ENCODE peak calls at places on chromosomes 5 and 9, in five cellular contexts. P is foreskin melanocyte; G is adrenal gland; Q is lung; O is activated CD4-positive, alpha-beta T cell treated with anti-CD3 and anti-CD28 coated beads for 24 hours. H is an unnamed sample.

GRCh38 chr9:18296702-18297531 is 177.0 kb upstream of the ADAMTSL1 start:
- DNase-seq in G (no peak), O (no peak), Q (no peak), P (peak; percentile 33), H (no peak)

GRCh38 chr5:14231156-14231555 is 88.0 kb downstream of the TRIO start:
- DNase-seq in O (no peak), P (no peak), G (no peak), Q (no peak), H (no peak)

GRCh38 chr9:23771746-23772145 is 54.3 kb downstream of the ELAVL2 start:
- DNase-seq in Q (no peak), P (no peak), O (no peak), G (no peak), H (no peak)

GRCh38 chr9:120680161-120680560 is 34.1 kb downstream of the MEGF9 start:
- DNase-seq in G (no peak), O (no peak), Q (no peak), P (no peak), H (no peak)

GRCh38 chr5:173451651-173452050 is 123.4 kb upstream of the STC2 start:
- DNase-seq in Q (no peak), G (no peak), P (no peak), O (no peak), H (no peak)

GRCh38 chr5:169576181-169576598 is 7.4 kb upstream of the SPDL1 start:
- DNase-seq in G (peak; percentile 24), O (no peak), Q (no peak), P (no peak), H (no peak)

GRCh38 chr5:43313854-43314457 is 744 bp upstream of the HMGCS1 start:
- DNase-seq in Q (no peak), O (no peak), G (no peak), P (no peak), H (no peak)

GRCh38 chr5:139646111-139646510 is 2.0 kb upstream of the CXXC5 start:
- DNase-seq in O (no peak), P (no peak), Q (no peak), G (peak; percentile 11), H (no peak)

GRCh38 chr5:160539431-160539830 is 117.8 kb downstream of the PTTG1 start:
- DNase-seq in Q (no peak), P (no peak), O (peak; percentile 45), G (no peak), H (no peak)

GRCh38 chr5:167643616-167644015 is 647.8 kb upstream of the WWC1 start:
- DNase-seq in O (no peak), P (no peak), Q (no peak), G (no peak), H (no peak)

GRCh38 chr9:89473762-89474469 is 24.0 kb downstream of the SEMA4D start:
- DNase-seq in P (no peak), Q (no peak), O (no peak), G (no peak), H (no peak)

GRCh38 chr5:116572375-116573278 is 2.0 kb downstream of the SEMA6A start:
- DNase-seq in G (peak; percentile 67), O (no peak), P (peak; percentile 37), Q (no peak), H (peak; percentile 65)

GRCh38 chr5:56881571-56881970 is 27.8 kb upstream of the SETD9 start:
- DNase-seq in O (no peak), G (no peak), P (no peak), Q (no peak), H (no peak)

GRCh38 chr9:72041775-72042194 is 18.6 kb downstream of the C9orf57 start:
- DNase-seq in O (no peak), G (peak; percentile 24), Q (peak; percentile 71), P (peak; percentile 49), H (peak; percentile 36)

GRCh38 chr5:91434348-91434747 is 51.2 kb upstream of the ARRDC3 start:
- DNase-seq in G (no peak), Q (no peak), O (no peak), P (no peak), H (no peak)

GRCh38 chr5:175059687-175060194 is 335.4 kb downstream of the MSX2 start:
- DNase-seq in P (peak; percentile 2), G (peak; percentile 18), O (no peak), Q (no peak), H (no peak)

GRCh38 chr9:23554691-23555090 is 271.3 kb downstream of the ELAVL2 start:
- DNase-seq in P (no peak), Q (no peak), O (no peak), G (no peak), H (no peak)

GRCh38 chr9:116238751-116239340 is 85.3 kb downstream of the PAPPA start:
- DNase-seq in P (no peak), G (no peak), Q (no peak), O (no peak), H (no peak)

GRCh38 chr9:132216861-132217655 is 55.2 kb downstream of the NTNG2 start:
- DNase-seq in P (no peak), Q (no peak), G (no peak), O (no peak), H (no peak)

GRCh38 chr5:142239394-142240159 is 85.2 kb downstream of the SPRY4 start:
- DNase-seq in O (no peak), P (no peak), G (no peak), Q (no peak), H (no peak)

GRCh38 chr5:195401-196160 is 4.3 kb downstream of the LRRC14B start:
- DNase-seq in Q (no peak), G (no peak), O (no peak), P (no peak), H (no peak)

GRCh38 chr5:57007349-57007748 is 55.4 kb upstream of the MIER3 start:
- DNase-seq in O (no peak), G (no peak), Q (no peak), P (no peak), H (no peak)

GRCh38 chr5:178301641-178302040 is 69.0 kb upstream of the PHYKPL start:
- DNase-seq in P (no peak), G (no peak), Q (no peak), O (no peak), H (no peak)

GRCh38 chr9:135605238-135605781 is 34.0 kb downstream of the GLT6D1 start:
- DNase-seq in G (no peak), O (no peak), Q (no peak), P (no peak), H (no peak)

GRCh38 chr9:129609486-129610192 is 11.3 kb downstream of the C9orf50 start:
- DNase-seq in G (peak; percentile 61), O (no peak), Q (peak; percentile 39), P (no peak), H (peak; percentile 80)

GRCh38 chr9:109107402-109108240 is 12.1 kb downstream of the TMEM245 start:
- DNase-seq in P (peak; percentile 55), G (peak; percentile 52), O (no peak), Q (no peak), H (no peak)

GRCh38 chr5:125463441-125464092 is 717.1 kb upstream of the ZNF608 start:
- DNase-seq in O (no peak), P (no peak), G (no peak), Q (no peak), H (no peak)

GRCh38 chr5:122707796-122708195 is 67.1 kb upstream of the SNX2 start:
- DNase-seq in P (no peak), Q (no peak), O (no peak), G (no peak), H (no peak)

GRCh38 chr5:72505539-72505938 is 1.7 kb downstream of the ZNF366 start:
- DNase-seq in P (no peak), Q (no peak), O (no peak), G (no peak), H (no peak)

H was measured in left colon.